ENCODE peak calls at places on chromosomes 13 and 19, in six cellular contexts. E is heart right ventricle, Y is neural progenitor cell, N is IMR-90, V is RWPE2, S is right lobe of liver. X is an unnamed sample. For H3K4me1, the result is how much of the 10 kb centered on the place peaks cover.

GRCh38 chr19:29785955-29786589 is 25.7 kb upstream of the CCNE1 start:
- DNase-seq in S (no peak), N (no peak), Y (no peak), V (no peak), E (no peak), X (no peak)

GRCh38 chr13:53015971-53016370 is 12.6 kb upstream of the OLFM4 start:
- DNase-seq in V (no peak), S (no peak), N (no peak), E (no peak), Y (no peak), X (no peak)

GRCh38 chr19:11420429-11420893 is 1.3 kb upstream of the RGL3 start:
- DNase-seq in N (no peak), V (no peak), S (peak), E (peak), Y (peak), X (peak)

GRCh38 chr13:95601216-95601615 is 43.3 kb downstream of the DZIP1 start:
- DNase-seq in V (no peak), Y (no peak), S (no peak), E (no peak), N (no peak), X (no peak)

GRCh38 chr19:709965-710714 is 1.4 kb downstream of the PALM start:
- DNase-seq in E (peak), N (no peak), S (no peak), Y (peak), V (no peak), X (no peak)

GRCh38 chr13:23433171-23434153 is at the start of gene SACS:
- DNase-seq in E (no peak), Y (peak), V (no peak), N (peak), S (no peak), X (no peak)

GRCh38 chr13:95288899-95289500 is 12.3 kb downstream of the ABCC4 start:
- DNase-seq in Y (no peak), E (no peak), S (no peak), V (no peak), N (no peak), X (no peak)

GRCh38 chr19:16131648-16132047 is 11.8 kb upstream of the HSH2D start:
- DNase-seq in V (no peak), S (no peak), E (no peak), N (no peak), Y (no peak), X (no peak)

DNA sequence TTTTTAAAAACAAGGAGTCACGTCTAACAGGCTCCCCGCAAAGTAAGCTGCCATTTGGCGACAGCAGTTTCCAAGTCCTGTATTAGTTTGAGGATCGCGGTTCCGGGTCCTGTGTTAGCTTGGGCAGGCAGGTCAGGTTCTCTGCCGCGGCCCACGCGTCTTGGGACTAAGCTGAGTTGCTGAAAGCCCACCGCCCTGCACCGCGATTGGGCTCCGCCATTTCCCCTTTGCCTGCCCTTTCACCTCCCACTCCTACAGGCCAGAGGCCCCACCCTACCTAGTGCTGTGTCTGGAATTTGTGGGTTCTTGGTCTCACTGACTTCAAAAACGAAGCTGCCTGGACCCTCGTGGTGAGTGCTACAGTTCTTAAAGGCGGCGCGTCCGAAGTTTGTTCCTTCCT is 6.8 kb downstream of the PARP4 start:
- DNase-seq in S (no peak), N (no peak), E (no peak), V (no peak), Y (no peak), X (no peak)
- H3K4me1 ChIP-seq in S (under half), N (under half), E (half or more), V (under half), Y (under half), X (under half)

GRCh38 chr19:40445006-40445312 is 824 bp upstream of the SERTAD3 start:
- DNase-seq in E (no peak), V (no peak), S (no peak), N (no peak), Y (no peak), X (no peak)
- TF ChIP-seq CTCF in E (no peak), V (peak), S (no peak), N (no peak), Y (no peak), X (no peak)

DNA sequence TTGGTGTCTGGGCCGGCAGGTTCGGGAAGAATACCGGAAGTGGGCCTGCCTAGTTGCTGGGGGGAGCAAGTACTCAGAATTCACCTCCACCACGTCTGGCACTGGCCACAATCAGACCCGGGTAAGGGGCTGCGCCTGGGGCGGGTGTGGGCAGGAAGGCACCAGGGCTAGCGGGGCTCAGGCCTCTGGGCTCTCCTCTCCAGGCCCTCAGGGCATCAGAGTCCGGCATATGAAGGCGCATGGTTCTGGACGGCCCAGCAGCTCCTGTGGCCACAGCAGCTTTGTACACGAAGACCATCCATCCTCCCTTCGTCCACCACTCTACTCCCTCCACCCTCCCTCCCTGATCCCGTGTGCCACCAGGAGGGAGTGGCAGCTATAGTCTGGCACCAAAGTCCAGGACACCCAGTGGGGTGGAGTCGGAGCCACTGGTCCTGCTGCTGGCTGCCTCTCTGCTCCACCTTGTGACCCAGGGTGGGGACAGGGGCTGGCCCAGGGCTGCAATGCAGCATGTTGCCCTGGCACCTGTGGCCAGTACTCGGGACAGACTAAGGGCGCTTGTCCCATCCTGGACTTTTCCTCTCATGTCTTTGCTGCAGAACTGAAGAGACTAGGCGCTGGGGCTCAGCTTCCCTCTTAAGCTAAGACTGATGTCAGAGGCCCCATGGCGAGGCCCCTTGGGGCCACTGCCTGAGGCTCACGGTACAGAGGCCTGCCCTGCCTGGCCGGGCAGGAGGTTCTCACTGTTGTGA is 11.1 kb downstream of the DDX39A start:
- DNase-seq in N (no peak), S (no peak), Y (no peak), E (no peak), V (no peak), X (peak)
- H3K4me1 ChIP-seq in N (under half), S (under half), Y (under half), E (under half), V (under half), X (under half)

GRCh38 chr19:46788101-46788967 is at the start of gene SLC1A5:
- DNase-seq in N (peak), S (peak), E (peak), Y (peak), V (peak), X (peak)
- TF ChIP-seq CTCF in N (no peak), S (no peak), E (no peak), Y (peak), V (peak), X (no peak)

GRCh38 chr13:74064805-74065204 is 69.4 kb downstream of the KLF12 start:
- DNase-seq in N (peak), E (no peak), V (no peak), S (no peak), Y (no peak), X (no peak)

GRCh38 chr13:74063533-74064100 is 70.6 kb downstream of the KLF12 start:
- DNase-seq in N (no peak), S (no peak), Y (no peak), E (no peak), V (no peak), X (no peak)

GRCh38 chr13:74062933-74063332 is 71.3 kb downstream of the KLF12 start:
- DNase-seq in V (no peak), E (peak), N (peak), Y (no peak), S (peak), X (peak)

GRCh38 chr13:74066937-74067336 is 67.3 kb downstream of the KLF12 start:
- DNase-seq in Y (no peak), N (peak), E (no peak), S (no peak), V (no peak), X (no peak)

DNA sequence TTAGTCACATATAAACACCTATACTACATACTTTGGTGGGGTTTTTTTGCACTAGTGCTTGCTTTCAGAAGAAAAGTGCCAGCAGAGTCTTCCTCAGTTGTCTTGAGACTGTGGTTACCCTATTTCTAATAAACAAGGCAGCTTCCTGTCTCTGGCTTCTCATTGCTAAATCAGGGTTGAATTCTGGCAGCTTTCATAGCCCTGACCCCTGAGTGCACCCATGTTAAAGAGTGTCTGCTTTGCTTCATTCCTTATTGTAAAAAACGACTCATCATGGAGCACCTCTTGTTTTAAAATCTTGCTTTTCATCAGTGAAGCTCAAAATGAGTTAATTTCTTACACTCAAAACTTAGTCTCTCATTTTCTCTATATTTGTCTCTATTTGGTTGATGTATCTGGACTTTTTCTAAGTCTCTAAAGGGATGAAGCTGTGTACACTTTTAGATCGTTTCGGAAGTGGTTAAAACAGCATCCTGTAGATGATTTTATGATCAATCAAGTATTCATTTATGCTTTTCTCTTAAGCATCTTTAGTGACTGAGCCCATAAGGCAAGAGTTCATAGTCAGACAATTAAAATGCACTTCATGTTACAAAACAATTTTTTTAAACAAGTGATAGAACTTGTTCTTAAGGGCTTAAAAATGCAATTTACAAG is 72.1 kb downstream of the KLF12 start:
- DNase-seq in Y (no peak), S (no peak), N (peak), V (no peak), E (no peak), X (no peak)
- H3K4me1 ChIP-seq in Y (under half), S (under half), N (under half), V (under half), E (half or more), X (under half)

X was measured in mucosa of descending colon.